ENCODE peak calls at places on chromosomes 6 and 20, in five cellular contexts. Q is effector CD4-positive, alpha-beta T cell; X is amniotic stem cell; W is anterior cingulate cortex; O is NCI-H460. U is an unnamed sample.
A peak's percentile ranks its signal among the peaks of the same experiment; 100 is the strongest.

GRCh38 chr6:63899550-63899949 is 263.9 kb downstream of the PHF3 start:
- DNase-seq in Q (no peak), O (no peak), X (no peak), W (no peak), U (no peak)

GRCh38 chr6:146785001-146785585 is 186.3 kb downstream of the ADGB start:
- DNase-seq in O (peak; percentile 43), Q (no peak), X (peak; percentile 13), W (no peak), U (no peak)

GRCh38 chr6:129440691-129441090 is 269.3 kb downstream of the ARHGAP18 start:
- DNase-seq in X (no peak), Q (no peak), W (no peak), O (no peak), U (no peak)

GRCh38 chr6:152086223-152086873 is 278.9 kb downstream of the ESR1 start:
- DNase-seq in O (no peak), W (no peak), Q (no peak), X (no peak), U (no peak)

GRCh38 chr6:1402369-1402768 is 13.0 kb downstream of the FOXF2 start:
- DNase-seq in Q (no peak), W (no peak), X (no peak), O (no peak), U (no peak)

GRCh38 chr20:49231461-49231860 is 12.2 kb downstream of the DDX27 start:
- DNase-seq in W (no peak), X (no peak), Q (no peak), O (no peak), U (no peak)

GRCh38 chr6:125477849-125478248 is 176.1 kb upstream of the HDDC2 start:
- DNase-seq in W (no peak), X (no peak), O (no peak), Q (no peak), U (no peak)

GRCh38 chr6:131250121-131250520 is 114.9 kb downstream of the AKAP7 start:
- DNase-seq in X (no peak), O (no peak), W (peak; percentile 25), Q (no peak), U (no peak)

GRCh38 chr6:134466751-134467525 is 149.0 kb upstream of the SGK1 start:
- DNase-seq in O (no peak), Q (no peak), X (no peak), W (no peak), U (no peak)